ENCODE peak calls at places on chromosome 22, in nine cellular contexts. One of them, this sample, is unnamed.

GRCh38 chr22:19592464-19592863 is 68.3 kb upstream of the CLDN5 start:
- DNase-seq in prostate gland: no peak
- DNase-seq in K562: no peak
- DNase-seq in Panc1: no peak
- DNase-seq in GM12891: no peak
- DNase-seq in transverse colon: no peak
- DNase-seq in upper lobe of left lung: no peak
- DNase-seq in breast epithelium: no peak
- DNase-seq in esophagus muscularis mucosa: no peak
- DNase-seq in this sample: no peak

GRCh38 chr22:44193537-44193896 is 12.8 kb downstream of the PARVG start:
- DNase-seq in prostate gland: no peak
- DNase-seq in K562: no peak
- DNase-seq in Panc1: no peak
- DNase-seq in GM12891: no peak
- DNase-seq in transverse colon: no peak
- DNase-seq in upper lobe of left lung: no peak
- DNase-seq in breast epithelium: no peak
- DNase-seq in esophagus muscularis mucosa: no peak
- DNase-seq in this sample: no peak

GRCh38 chr22:20060700-20061480 is 19.2 kb upstream of the DGCR8 start:
- DNase-seq in prostate gland: no peak
- DNase-seq in K562: no peak
- DNase-seq in Panc1: no peak
- DNase-seq in GM12891: no peak
- DNase-seq in transverse colon: no peak
- DNase-seq in upper lobe of left lung: no peak
- DNase-seq in breast epithelium: no peak
- DNase-seq in esophagus muscularis mucosa: no peak
- DNase-seq in this sample: no peak

GRCh38 chr22:19497245-19497644 is 17.5 kb downstream of the CDC45 start:
- DNase-seq in prostate gland: no peak
- DNase-seq in K562: peak
- DNase-seq in Panc1: no peak
- DNase-seq in GM12891: no peak
- DNase-seq in transverse colon: no peak
- DNase-seq in upper lobe of left lung: no peak
- DNase-seq in breast epithelium: no peak
- DNase-seq in esophagus muscularis mucosa: no peak
- DNase-seq in this sample: no peak

GRCh38 chr22:21020802-21021429 is 6.0 kb downstream of the P2RX6 start:
- DNase-seq in prostate gland: no peak
- DNase-seq in K562: peak
- DNase-seq in Panc1: no peak
- DNase-seq in GM12891: no peak
- DNase-seq in transverse colon: no peak
- DNase-seq in upper lobe of left lung: no peak
- DNase-seq in breast epithelium: no peak
- DNase-seq in esophagus muscularis mucosa: no peak
- DNase-seq in this sample: peak

GRCh38 chr22:44455151-44455962 is 42.7 kb downstream of the RTL6 start:
- DNase-seq in prostate gland: no peak
- DNase-seq in K562: no peak
- DNase-seq in Panc1: no peak
- DNase-seq in GM12891: no peak
- DNase-seq in transverse colon: peak
- DNase-seq in upper lobe of left lung: no peak
- DNase-seq in breast epithelium: peak
- DNase-seq in esophagus muscularis mucosa: peak
- DNase-seq in this sample: no peak

GRCh38 chr22:19448739-19449421 is 1.4 kb upstream of the C22orf39 start:
- DNase-seq in prostate gland: no peak
- DNase-seq in K562: peak
- DNase-seq in Panc1: no peak
- DNase-seq in GM12891: no peak
- DNase-seq in transverse colon: no peak
- DNase-seq in upper lobe of left lung: peak
- DNase-seq in breast epithelium: no peak
- DNase-seq in esophagus muscularis mucosa: no peak
- DNase-seq in this sample: no peak

GRCh38 chr22:21009638-21010425 is 5.1 kb upstream of the P2RX6 start:
- DNase-seq in prostate gland: peak
- DNase-seq in K562: peak
- DNase-seq in Panc1: no peak
- DNase-seq in GM12891: no peak
- DNase-seq in transverse colon: peak
- DNase-seq in upper lobe of left lung: no peak
- DNase-seq in breast epithelium: no peak
- DNase-seq in esophagus muscularis mucosa: no peak
- DNase-seq in this sample: no peak

GRCh38 chr22:22769434-22770279 is 118.0 kb upstream of the IGLL5 start:
- DNase-seq in prostate gland: no peak
- DNase-seq in K562: no peak
- DNase-seq in Panc1: no peak
- DNase-seq in GM12891: no peak
- DNase-seq in transverse colon: no peak
- DNase-seq in upper lobe of left lung: no peak
- DNase-seq in breast epithelium: no peak
- DNase-seq in esophagus muscularis mucosa: no peak
- DNase-seq in this sample: no peak

GRCh38 chr22:49323751-49324415 is 503.8 kb downstream of the BRD1 start:
- DNase-seq in prostate gland: no peak
- DNase-seq in K562: no peak
- DNase-seq in Panc1: no peak
- DNase-seq in GM12891: no peak
- DNase-seq in transverse colon: no peak
- DNase-seq in upper lobe of left lung: no peak
- DNase-seq in breast epithelium: peak
- DNase-seq in esophagus muscularis mucosa: peak
- DNase-seq in this sample: no peak

GRCh38 chr22:36351921-36352774 is 35.6 kb downstream of the MYH9 start:
- DNase-seq in prostate gland: peak
- DNase-seq in K562: no peak
- DNase-seq in Panc1: no peak
- DNase-seq in GM12891: no peak
- DNase-seq in transverse colon: no peak
- DNase-seq in upper lobe of left lung: peak
- DNase-seq in breast epithelium: peak
- DNase-seq in esophagus muscularis mucosa: no peak
- DNase-seq in this sample: no peak
- TF ChIP-seq POLR2AphosphoS5 in prostate gland: peak
- TF ChIP-seq POLR2AphosphoS5 in K562: no peak
- TF ChIP-seq POLR2AphosphoS5 in Panc1: no peak
- TF ChIP-seq POLR2AphosphoS5 in GM12891: no peak
- TF ChIP-seq POLR2AphosphoS5 in transverse colon: no peak
- TF ChIP-seq POLR2AphosphoS5 in upper lobe of left lung: no peak
- TF ChIP-seq POLR2AphosphoS5 in breast epithelium: peak
- TF ChIP-seq POLR2AphosphoS5 in esophagus muscularis mucosa: peak
- TF ChIP-seq POLR2AphosphoS5 in this sample: no peak

GRCh38 chr22:42432020-42432596 is at the start of gene NFAM1:
- DNase-seq in prostate gland: no peak
- DNase-seq in K562: no peak
- DNase-seq in Panc1: no peak
- DNase-seq in GM12891: no peak
- DNase-seq in transverse colon: peak
- DNase-seq in upper lobe of left lung: peak
- DNase-seq in breast epithelium: no peak
- DNase-seq in esophagus muscularis mucosa: no peak
- DNase-seq in this sample: no peak
- TF ChIP-seq POLR2AphosphoS5 in prostate gland: no peak
- TF ChIP-seq POLR2AphosphoS5 in K562: no peak
- TF ChIP-seq POLR2AphosphoS5 in Panc1: no peak
- TF ChIP-seq POLR2AphosphoS5 in GM12891: no peak
- TF ChIP-seq POLR2AphosphoS5 in transverse colon: no peak
- TF ChIP-seq POLR2AphosphoS5 in upper lobe of left lung: peak
- TF ChIP-seq POLR2AphosphoS5 in breast epithelium: no peak
- TF ChIP-seq POLR2AphosphoS5 in esophagus muscularis mucosa: peak
- TF ChIP-seq POLR2AphosphoS5 in this sample: no peak

GRCh38 chr22:31119026-31119717 is 3.6 kb upstream of the INPP5J start:
- DNase-seq in prostate gland: no peak
- DNase-seq in K562: no peak
- DNase-seq in Panc1: no peak
- DNase-seq in GM12891: no peak
- DNase-seq in transverse colon: no peak
- DNase-seq in upper lobe of left lung: no peak
- DNase-seq in breast epithelium: no peak
- DNase-seq in esophagus muscularis mucosa: no peak
- DNase-seq in this sample: no peak
- TF ChIP-seq POLR2AphosphoS5 in prostate gland: no peak
- TF ChIP-seq POLR2AphosphoS5 in K562: no peak
- TF ChIP-seq POLR2AphosphoS5 in Panc1: no peak
- TF ChIP-seq POLR2AphosphoS5 in GM12891: no peak
- TF ChIP-seq POLR2AphosphoS5 in transverse colon: no peak
- TF ChIP-seq POLR2AphosphoS5 in upper lobe of left lung: no peak
- TF ChIP-seq POLR2AphosphoS5 in breast epithelium: no peak
- TF ChIP-seq POLR2AphosphoS5 in esophagus muscularis mucosa: no peak
- TF ChIP-seq POLR2AphosphoS5 in this sample: no peak

DNA sequence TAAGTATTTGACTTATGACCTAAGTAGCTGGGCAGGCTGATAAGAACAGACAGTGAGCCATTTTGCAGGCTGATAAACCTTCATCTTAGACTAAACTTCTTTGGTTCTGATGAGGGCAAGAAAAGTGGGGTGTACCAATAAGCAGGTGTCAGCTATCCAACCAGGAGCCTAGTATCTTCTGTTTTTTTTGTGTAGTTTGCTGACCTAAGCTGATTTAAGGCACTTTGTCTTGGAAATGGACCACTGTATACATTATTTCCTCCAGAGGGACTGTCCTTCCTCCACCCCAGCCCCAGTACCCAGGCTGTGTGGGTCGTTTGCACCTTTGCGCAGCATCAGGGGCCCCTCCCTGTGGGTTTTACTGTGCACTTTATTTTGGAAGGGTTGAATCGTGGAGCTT is 1323.8 kb downstream of the TBC1D22A start:
- DNase-seq in prostate gland: no peak
- DNase-seq in K562: no peak
- DNase-seq in Panc1: no peak
- DNase-seq in GM12891: no peak
- DNase-seq in transverse colon: no peak
- DNase-seq in upper lobe of left lung: no peak
- DNase-seq in breast epithelium: no peak
- DNase-seq in esophagus muscularis mucosa: no peak
- DNase-seq in this sample: no peak
- TF ChIP-seq POLR2AphosphoS5 in prostate gland: no peak
- TF ChIP-seq POLR2AphosphoS5 in K562: no peak
- TF ChIP-seq POLR2AphosphoS5 in Panc1: no peak
- TF ChIP-seq POLR2AphosphoS5 in GM12891: no peak
- TF ChIP-seq POLR2AphosphoS5 in transverse colon: no peak
- TF ChIP-seq POLR2AphosphoS5 in upper lobe of left lung: no peak
- TF ChIP-seq POLR2AphosphoS5 in breast epithelium: no peak
- TF ChIP-seq POLR2AphosphoS5 in esophagus muscularis mucosa: no peak
- TF ChIP-seq POLR2AphosphoS5 in this sample: no peak

GRCh38 chr22:38864361-38865191 is 7.4 kb downstream of the CBX6 start:
- DNase-seq in prostate gland: no peak
- DNase-seq in K562: no peak
- DNase-seq in Panc1: no peak
- DNase-seq in GM12891: no peak
- DNase-seq in transverse colon: peak
- DNase-seq in upper lobe of left lung: peak
- DNase-seq in breast epithelium: peak
- DNase-seq in esophagus muscularis mucosa: no peak
- DNase-seq in this sample: no peak
- TF ChIP-seq POLR2AphosphoS5 in prostate gland: peak
- TF ChIP-seq POLR2AphosphoS5 in K562: no peak
- TF ChIP-seq POLR2AphosphoS5 in Panc1: no peak
- TF ChIP-seq POLR2AphosphoS5 in GM12891: peak
- TF ChIP-seq POLR2AphosphoS5 in transverse colon: no peak
- TF ChIP-seq POLR2AphosphoS5 in upper lobe of left lung: no peak
- TF ChIP-seq POLR2AphosphoS5 in breast epithelium: no peak
- TF ChIP-seq POLR2AphosphoS5 in esophagus muscularis mucosa: no peak
- TF ChIP-seq POLR2AphosphoS5 in this sample: peak

GRCh38 chr22:45639747-45640102 is 31.9 kb upstream of the ATXN10 start:
- DNase-seq in prostate gland: no peak
- DNase-seq in K562: no peak
- DNase-seq in Panc1: no peak
- DNase-seq in GM12891: no peak
- DNase-seq in transverse colon: no peak
- DNase-seq in upper lobe of left lung: no peak
- DNase-seq in breast epithelium: no peak
- DNase-seq in esophagus muscularis mucosa: no peak
- DNase-seq in this sample: no peak

GRCh38 chr22:45638197-45638596 is 33.4 kb upstream of the ATXN10 start:
- DNase-seq in prostate gland: no peak
- DNase-seq in K562: no peak
- DNase-seq in Panc1: no peak
- DNase-seq in GM12891: no peak
- DNase-seq in transverse colon: no peak
- DNase-seq in upper lobe of left lung: no peak
- DNase-seq in breast epithelium: no peak
- DNase-seq in esophagus muscularis mucosa: no peak
- DNase-seq in this sample: no peak

GRCh38 chr22:45640941-45641621 is 30.6 kb upstream of the ATXN10 start:
- DNase-seq in prostate gland: no peak
- DNase-seq in K562: no peak
- DNase-seq in Panc1: no peak
- DNase-seq in GM12891: no peak
- DNase-seq in transverse colon: no peak
- DNase-seq in upper lobe of left lung: no peak
- DNase-seq in breast epithelium: no peak
- DNase-seq in esophagus muscularis mucosa: no peak
- DNase-seq in this sample: no peak

GRCh38 chr22:45640291-45640940 is 31.2 kb upstream of the ATXN10 start:
- DNase-seq in prostate gland: no peak
- DNase-seq in K562: no peak
- DNase-seq in Panc1: no peak
- DNase-seq in GM12891: no peak
- DNase-seq in transverse colon: no peak
- DNase-seq in upper lobe of left lung: no peak
- DNase-seq in breast epithelium: no peak
- DNase-seq in esophagus muscularis mucosa: no peak
- DNase-seq in this sample: no peak

GRCh38 chr22:45638834-45639746 is 32.5 kb upstream of the ATXN10 start:
- DNase-seq in prostate gland: no peak
- DNase-seq in K562: peak
- DNase-seq in Panc1: no peak
- DNase-seq in GM12891: no peak
- DNase-seq in transverse colon: peak
- DNase-seq in upper lobe of left lung: peak
- DNase-seq in breast epithelium: no peak
- DNase-seq in esophagus muscularis mucosa: no peak
- DNase-seq in this sample: no peak
- TF ChIP-seq POLR2AphosphoS5 in prostate gland: no peak
- TF ChIP-seq POLR2AphosphoS5 in K562: no peak
- TF ChIP-seq POLR2AphosphoS5 in Panc1: no peak
- TF ChIP-seq POLR2AphosphoS5 in GM12891: no peak
- TF ChIP-seq POLR2AphosphoS5 in transverse colon: no peak
- TF ChIP-seq POLR2AphosphoS5 in upper lobe of left lung: peak
- TF ChIP-seq POLR2AphosphoS5 in breast epithelium: peak
- TF ChIP-seq POLR2AphosphoS5 in esophagus muscularis mucosa: peak
- TF ChIP-seq POLR2AphosphoS5 in this sample: no peak

GRCh38 chr22:50526849-50527801 is 1.7 kb upstream of the SCO2 start:
- DNase-seq in prostate gland: no peak
- DNase-seq in K562: peak
- DNase-seq in Panc1: no peak
- DNase-seq in GM12891: peak
- DNase-seq in transverse colon: peak
- DNase-seq in upper lobe of left lung: peak
- DNase-seq in breast epithelium: peak
- DNase-seq in esophagus muscularis mucosa: no peak
- DNase-seq in this sample: no peak
- TF ChIP-seq POLR2AphosphoS5 in prostate gland: no peak
- TF ChIP-seq POLR2AphosphoS5 in K562: no peak
- TF ChIP-seq POLR2AphosphoS5 in Panc1: peak
- TF ChIP-seq POLR2AphosphoS5 in GM12891: peak
- TF ChIP-seq POLR2AphosphoS5 in transverse colon: peak
- TF ChIP-seq POLR2AphosphoS5 in upper lobe of left lung: peak
- TF ChIP-seq POLR2AphosphoS5 in breast epithelium: no peak
- TF ChIP-seq POLR2AphosphoS5 in esophagus muscularis mucosa: no peak
- TF ChIP-seq POLR2AphosphoS5 in this sample: peak

This sample was measured in GM12892.